ENCODE peak calls at places on chromosomes 12 and 14, in ten cellular contexts. P is H9; E is tibial nerve; J is aorta; I is pancreas; O is esophagus muscularis mucosa; B is CD8-positive, alpha-beta memory T cell; A is Peyer's patch; T is prostate gland; K is right lobe of liver. M is an unnamed sample. For H3K27me3, the result is how much of the 10 kb centered on the place peaks cover.

GRCh38 chr12:67222302-67222701 is 46.9 kb upstream of the CAND1 start:
- DNase-seq in B (no peak), K (no peak), A (no peak), O (no peak), I (no peak), P (no peak), T (no peak), J (no peak), E (no peak), M (no peak)

GRCh38 chr14:103463149-103463548 is 59.5 kb downstream of the CKB start:
- DNase-seq in B (no peak), P (no peak), O (no peak), K (no peak), E (no peak), A (no peak), J (no peak), T (no peak), I (no peak), M (no peak)

GRCh38 chr12:14769837-14770494 is 33.3 kb downstream of the WBP11 start:
- DNase-seq in K (peak), E (peak), I (peak), J (peak), T (peak), A (peak), O (peak), B (peak), P (peak), M (peak)

GRCh38 chr12:31890295-31891285 is 68.6 kb upstream of the RESF1 start:
- DNase-seq in B (peak), O (no peak), E (no peak), T (no peak), K (no peak), A (peak), I (no peak), P (no peak), J (no peak), M (no peak)

GRCh38 chr12:106493531-106493930 is 89.3 kb upstream of the RFX4 start:
- DNase-seq in T (no peak), E (no peak), I (no peak), P (no peak), A (no peak), B (no peak), O (no peak), J (no peak), K (no peak), M (no peak)

GRCh38 chr12:62217466-62218194 is 42.6 kb upstream of the USP15 start:
- DNase-seq in T (no peak), J (no peak), A (no peak), E (no peak), O (no peak), I (no peak), K (no peak), B (no peak), P (no peak), M (no peak)

GRCh38 chr12:76927170-76927784 is 48.5 kb upstream of the CSRP2 start:
- DNase-seq in K (no peak), I (no peak), O (no peak), P (peak), B (no peak), E (peak), J (no peak), A (no peak), T (peak), M (peak)

GRCh38 chr14:32407170-32407569 is 78.1 kb downstream of the AKAP6 start:
- DNase-seq in K (no peak), J (no peak), E (no peak), A (no peak), B (no peak), O (no peak), P (no peak), T (no peak), I (no peak), M (no peak)

GRCh38 chr12:175250-175649 is 38.7 kb downstream of the SLC6A12 start:
- DNase-seq in K (no peak), I (no peak), P (no peak), E (no peak), B (no peak), O (no peak), J (no peak), T (no peak), A (no peak), M (no peak)

GRCh38 chr14:91509083-91509877 is 830 bp downstream of the PPP4R3A start:
- DNase-seq in O (no peak), K (peak), E (no peak), A (no peak), T (peak), B (peak), I (peak), J (peak), P (peak), M (peak)

GRCh38 chr12:30457621-30458289 is 237.9 kb downstream of the IPO8 start:
- DNase-seq in B (no peak), J (no peak), E (peak), I (no peak), A (no peak), O (no peak), T (no peak), K (no peak), P (no peak), M (peak)

GRCh38 chr12:6292606-6293005 is 17.9 kb upstream of the PLEKHG6 start:
- DNase-seq in P (no peak), K (no peak), B (no peak), O (no peak), A (no peak), J (no peak), T (no peak), I (no peak), E (no peak), M (no peak)

GRCh38 chr14:69315302-69315701 is 55.3 kb downstream of the GALNT16 start:
- DNase-seq in A (no peak), O (no peak), P (no peak), B (no peak), K (peak), E (no peak), J (no peak), I (no peak), T (no peak), M (no peak)

GRCh38 chr12:83664650-83665049 is 977.9 kb downstream of the TMTC2 start:
- DNase-seq in T (no peak), E (no peak), K (no peak), J (no peak), I (no peak), P (no peak), B (no peak), O (no peak), A (no peak), M (peak)

GRCh38 chr12:3727354-3727753 is 25.6 kb downstream of the CRACR2A start:
- DNase-seq in T (no peak), K (no peak), O (no peak), P (no peak), B (no peak), I (no peak), J (no peak), A (no peak), E (no peak), M (no peak)

GRCh38 chr14:71636076-71636475 is 296.2 kb upstream of the RGS6 start:
- DNase-seq in I (no peak), P (no peak), A (no peak), B (no peak), O (no peak), K (no peak), E (no peak), J (no peak), T (no peak), M (no peak)

GRCh38 chr12:21509768-21510167 is 8.2 kb downstream of the GOLT1B start:
- DNase-seq in K (no peak), J (no peak), I (no peak), P (no peak), E (no peak), A (no peak), B (peak), T (no peak), O (no peak), M (no peak)

GRCh38 chr12:84542289-84542688 is 370.3 kb downstream of the SLC6A15 start:
- DNase-seq in P (no peak), J (no peak), B (no peak), K (no peak), I (no peak), E (no peak), T (no peak), O (no peak), A (no peak), M (no peak)

GRCh38 chr12:11746024-11746771 is 96.7 kb downstream of the ETV6 start:
- DNase-seq in J (no peak), P (no peak), O (no peak), K (no peak), I (no peak), T (peak), A (peak), B (no peak), E (no peak), M (no peak)

GRCh38 chr14:59630281-59630963 is 53.8 kb upstream of the CCDC175 start:
- DNase-seq in T (no peak), E (no peak), P (peak), O (no peak), J (peak), I (no peak), K (peak), B (no peak), A (no peak), M (peak)

GRCh38 chr12:104719700-104720345 is 238.3 kb downstream of the SLC41A2 start:
- DNase-seq in I (no peak), K (no peak), A (no peak), E (no peak), P (no peak), B (no peak), J (no peak), T (no peak), O (no peak), M (no peak)

GRCh38 chr12:101775814-101776213 is 36.6 kb upstream of the SYCP3 start:
- DNase-seq in J (no peak), B (no peak), O (no peak), T (no peak), E (no peak), I (no peak), P (no peak), A (no peak), K (no peak), M (no peak)

GRCh38 chr12:101779200-101779599 is 39.9 kb upstream of the SYCP3 start:
- DNase-seq in P (no peak), I (no peak), K (no peak), O (no peak), E (no peak), T (no peak), B (no peak), A (no peak), J (no peak), M (no peak)

GRCh38 chr12:101779626-101780025 is 40.4 kb upstream of the SYCP3 start:
- DNase-seq in O (no peak), I (no peak), J (no peak), P (no peak), A (no peak), E (no peak), B (no peak), T (no peak), K (no peak), M (no peak)

GRCh38 chr12:101777476-101777875 is 38.2 kb upstream of the SYCP3 start:
- DNase-seq in O (no peak), E (no peak), B (no peak), J (no peak), T (no peak), A (no peak), P (no peak), I (no peak), K (no peak), M (no peak)

DNA sequence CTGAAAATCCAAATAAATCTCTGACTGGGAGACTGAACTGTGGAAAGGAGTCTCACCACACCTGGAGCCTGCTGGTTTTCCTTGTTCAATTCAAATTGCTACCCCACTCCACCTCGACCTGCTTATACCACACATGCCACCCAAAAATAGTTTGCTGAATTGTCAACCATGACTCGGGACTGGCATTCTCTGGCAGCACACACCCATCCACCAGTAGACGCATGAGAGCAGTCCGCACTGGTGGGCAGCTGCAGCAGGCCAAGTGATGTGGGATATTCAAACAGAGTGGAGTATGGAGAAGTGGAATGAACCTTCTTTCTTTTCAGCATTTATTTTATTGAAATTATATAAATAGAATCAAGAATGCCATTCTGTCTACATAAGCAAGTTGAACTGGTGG is 38.7 kb upstream of the SYCP3 start:
- DNase-seq in K (no peak), I (no peak), P (no peak), J (no peak), A (no peak), B (no peak), E (no peak), O (no peak), T (no peak), M (no peak)
- H3K27me3 ChIP-seq in K (under half), I (under half), P (under half), J (under half), A (under half), B (under half), E (under half), O (under half), T (under half), M (under half)

DNA sequence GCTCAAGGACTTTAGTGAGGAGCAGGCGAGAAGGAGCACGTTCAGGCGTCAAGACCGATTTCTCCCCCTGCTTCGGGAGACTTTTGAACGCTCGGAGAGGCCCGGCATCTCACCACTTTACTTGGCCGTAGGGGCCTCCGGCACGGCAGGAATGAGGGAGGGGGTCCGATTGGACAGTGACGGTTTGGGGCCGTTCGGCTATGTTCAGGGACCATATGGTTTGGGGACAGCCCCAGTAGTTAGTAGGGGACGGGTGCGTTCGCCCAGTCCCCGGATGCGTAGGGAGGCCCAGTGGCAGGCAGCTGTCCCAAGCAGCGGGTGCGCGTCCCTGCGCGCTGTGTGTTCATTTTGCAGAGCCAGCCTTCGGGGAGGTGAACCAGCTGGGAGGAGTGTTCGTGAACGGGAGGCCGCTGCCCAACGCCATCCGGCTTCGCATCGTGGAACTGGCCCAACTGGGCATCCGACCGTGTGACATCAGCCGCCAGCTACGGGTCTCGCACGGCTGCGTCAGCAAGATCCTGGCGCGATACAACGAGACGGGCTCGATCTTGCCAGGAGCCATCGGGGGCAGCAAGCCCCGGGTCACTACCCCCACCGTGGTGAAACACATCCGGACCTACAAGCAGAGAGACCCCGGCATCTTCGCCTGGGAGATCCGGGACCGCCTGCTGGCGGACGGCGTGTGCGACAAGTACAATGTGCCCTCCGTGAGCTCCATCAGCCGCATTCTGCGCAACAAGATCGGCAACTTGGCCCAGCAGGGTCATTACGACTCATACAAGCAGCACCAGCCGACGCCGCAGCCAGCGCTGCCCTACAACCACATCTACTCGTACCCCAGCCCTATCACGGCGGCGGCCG is 1.1 kb downstream of the PAX9 start:
- DNase-seq in P (peak), O (no peak), E (no peak), B (no peak), I (no peak), K (no peak), A (no peak), J (no peak), T (peak), M (no peak)
- H3K27me3 ChIP-seq in P (half or more), O (half or more), E (under half), B (under half), I (under half), K (under half), A (half or more), J (under half), T (under half), M (half or more)

GRCh38 chr12:103583008-103583407 is 4.1 kb upstream of the STAB2 start:
- DNase-seq in B (no peak), P (no peak), T (no peak), I (no peak), A (no peak), E (no peak), J (no peak), K (no peak), O (peak), M (no peak)
- H3K27me3 ChIP-seq in B (under half), P (under half), T (under half), I (under half), A (under half), E (under half), J (under half), K (under half), O (under half), M (under half)

GRCh38 chr12:132524405-132524804 is 34.5 kb downstream of the FBRSL1 start:
- DNase-seq in A (no peak), T (peak), I (no peak), P (no peak), E (no peak), O (no peak), B (no peak), K (no peak), J (no peak), M (no peak)

GRCh38 chr12:132523576-132524331 is 33.8 kb downstream of the FBRSL1 start:
- DNase-seq in K (peak), B (peak), I (peak), E (peak), P (peak), O (no peak), A (peak), J (peak), T (peak), M (peak)

GRCh38 chr12:132525833-132526455 is 36.0 kb downstream of the FBRSL1 start:
- DNase-seq in E (no peak), T (no peak), B (no peak), K (no peak), A (no peak), P (no peak), I (no peak), O (no peak), J (no peak), M (no peak)

GRCh38 chr12:132527186-132527882 is 37.4 kb downstream of the FBRSL1 start:
- DNase-seq in A (no peak), O (no peak), I (no peak), J (no peak), P (no peak), B (no peak), K (no peak), E (no peak), T (no peak), M (no peak)

GRCh38 chr12:132525011-132525832 is 35.3 kb downstream of the FBRSL1 start:
- DNase-seq in B (no peak), A (no peak), I (no peak), O (no peak), E (no peak), K (no peak), T (no peak), J (no peak), P (no peak), M (no peak)
- H3K27me3 ChIP-seq in B (under half), A (under half), I (under half), O (under half), E (under half), K (under half), T (under half), J (under half), P (under half), M (under half)

GRCh38 chr12:48863296-48863695 is 2.4 kb downstream of the RND1 start:
- DNase-seq in K (no peak), J (no peak), O (no peak), I (no peak), E (no peak), B (no peak), A (no peak), P (no peak), T (no peak), M (no peak)
- H3K27me3 ChIP-seq in K (under half), J (under half), O (under half), I (under half), E (under half), B (under half), A (under half), P (under half), T (under half), M (under half)

DNA sequence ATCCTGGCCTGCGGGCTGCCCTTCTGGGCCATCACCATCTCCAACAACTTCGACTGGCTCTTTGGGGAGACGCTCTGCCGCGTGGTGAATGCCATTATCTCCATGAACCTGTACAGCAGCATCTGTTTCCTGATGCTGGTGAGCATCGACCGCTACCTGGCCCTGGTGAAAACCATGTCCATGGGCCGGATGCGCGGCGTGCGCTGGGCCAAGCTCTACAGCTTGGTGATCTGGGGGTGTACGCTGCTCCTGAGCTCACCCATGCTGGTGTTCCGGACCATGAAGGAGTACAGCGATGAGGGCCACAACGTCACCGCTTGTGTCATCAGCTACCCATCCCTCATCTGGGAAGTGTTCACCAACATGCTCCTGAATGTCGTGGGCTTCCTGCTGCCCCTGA is 15.4 kb upstream of the BDKRB1 start:
- DNase-seq in P (no peak), A (no peak), T (no peak), K (no peak), J (no peak), O (no peak), I (no peak), B (no peak), E (no peak), M (no peak)
- H3K27me3 ChIP-seq in P (under half), A (under half), T (under half), K (under half), J (under half), O (under half), I (under half), B (under half), E (under half), M (under half)

GRCh38 chr12:111250251-111250881 is 118.5 kb downstream of the PHETA1 start:
- DNase-seq in P (no peak), J (no peak), A (no peak), K (no peak), T (no peak), O (no peak), B (no peak), E (no peak), I (no peak), M (no peak)
- H3K27me3 ChIP-seq in P (under half), J (under half), A (under half), K (under half), T (under half), O (under half), B (under half), E (under half), I (under half), M (under half)

DNA sequence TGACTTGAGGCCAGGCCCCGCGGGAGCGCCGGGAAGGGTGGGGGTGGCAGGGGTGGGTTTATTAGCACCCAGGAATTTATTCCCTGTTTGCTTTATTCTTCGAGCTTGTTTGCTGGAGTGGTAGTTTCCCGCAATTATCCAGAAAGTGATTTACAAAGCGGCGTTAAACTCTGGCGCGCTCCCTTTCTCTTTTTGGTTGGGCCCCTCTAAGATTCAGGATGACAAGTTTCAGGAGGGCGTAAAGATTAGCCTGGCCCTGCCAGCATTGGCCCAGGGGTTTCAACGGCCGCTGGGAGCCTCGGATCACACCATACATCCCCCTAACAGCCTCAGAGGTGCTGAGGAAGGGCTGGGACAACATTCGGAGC is 444 bp upstream of the NKX2-8 start:
- DNase-seq in P (no peak), T (no peak), A (no peak), E (no peak), J (no peak), O (no peak), I (no peak), B (no peak), K (no peak), M (no peak)
- H3K27me3 ChIP-seq in P (half or more), T (under half), A (under half), E (under half), J (under half), O (under half), I (under half), B (under half), K (under half), M (half or more)